ENCODE peak calls at places on chromosomes 11 and 22, in four cellular contexts. P, Y, S and Q are unnamed samples.
A peak's percentile ranks its signal among the peaks of the same experiment; 100 is the strongest.

GRCh38 chr11:17738350-17739207 is 4.0 kb downstream of the KCNC1 start:
- DNase-seq in S (no peak), P (peak; percentile 26), Y (no peak), Q (no peak)

GRCh38 chr22:37647928-37648327 is 8.5 kb downstream of the SH3BP1 start:
- DNase-seq in S (no peak), Y (no peak), P (no peak), Q (no peak)

GRCh38 chr22:48357961-48358360 is 1469.7 kb downstream of the BRD1 start:
- DNase-seq in S (no peak), P (no peak), Y (no peak), Q (no peak)

GRCh38 chr11:61922539-61922938 is 5.2 kb upstream of the RAB3IL1 start:
- DNase-seq in Y (no peak), P (peak; percentile 88), S (no peak), Q (no peak)

GRCh38 chr22:36201630-36202312 is at the start of gene APOL4:
- DNase-seq in P (peak; percentile 93), Y (no peak), S (no peak), Q (no peak)

GRCh38 chr11:63572026-63572688 is 9.0 kb upstream of the PLAAT2 start:
- DNase-seq in P (no peak), Y (no peak), S (no peak), Q (no peak)

GRCh38 chr22:35355744-35356420 is 25.0 kb upstream of the HMOX1 start:
- DNase-seq in P (no peak), S (no peak), Y (no peak), Q (no peak)

GRCh38 chr11:70378506-70379134 is 19.7 kb upstream of the CTTN start:
- DNase-seq in P (no peak), Y (no peak), S (no peak), Q (no peak)

GRCh38 chr11:108697872-108698473 is 33.1 kb downstream of the DDX10 start:
- DNase-seq in Y (peak; percentile 54), P (peak; percentile 69), S (peak; percentile 49), Q (peak; percentile 65)

GRCh38 chr22:42520663-42521546 is 1.3 kb upstream of the RRP7A start:
- DNase-seq in S (no peak), Y (peak; percentile 94), P (no peak), Q (no peak)

GRCh38 chr11:67120881-67121710 is 2.0 kb downstream of the KDM2A start:
- DNase-seq in P (peak; percentile 31), Y (no peak), S (peak; percentile 77), Q (no peak)

GRCh38 chr22:29093501-29093921 is 20.7 kb downstream of the KREMEN1 start:
- DNase-seq in Y (no peak), P (no peak), S (no peak), Q (no peak)

GRCh38 chr11:9735236-9735635 is 71.4 kb downstream of the SWAP70 start:
- DNase-seq in S (no peak), Y (no peak), P (no peak), Q (no peak)

GRCh38 chr11:133999355-133999754 is 42.6 kb upstream of the IGSF9B start:
- DNase-seq in P (peak; percentile 8), S (no peak), Y (no peak), Q (no peak)

GRCh38 chr11:11640152-11640551 is 18.3 kb upstream of the GALNT18 start:
- DNase-seq in Y (no peak), P (no peak), S (no peak), Q (no peak)

GRCh38 chr11:132312616-132313210 is 942.3 kb downstream of the NTM start:
- DNase-seq in S (no peak), Y (no peak), P (peak; percentile 5), Q (peak; percentile 61)

GRCh38 chr11:134139873-134140331 is 71.0 kb downstream of the JAM3 start:
- DNase-seq in S (peak; percentile 25), Y (peak; percentile 58), P (peak; percentile 62), Q (peak; percentile 75)

GRCh38 chr22:42856179-42856864 is 751 bp downstream of the ARFGAP3 start:
- DNase-seq in Y (peak; percentile 25), P (peak; percentile 51), S (no peak), Q (no peak)

GRCh38 chr11:46009647-46010046 is 87.2 kb downstream of the LARGE2 start:
- DNase-seq in S (no peak), Y (no peak), P (no peak), Q (no peak)

GRCh38 chr11:110991621-110992355 is 253.7 kb upstream of the POU2AF2 start:
- DNase-seq in S (no peak), P (no peak), Y (no peak), Q (no peak)

GRCh38 chr11:32087602-32088001 is 3.3 kb upstream of the RCN1 start:
- DNase-seq in P (no peak), Y (no peak), S (no peak), Q (no peak)

GRCh38 chr11:74822187-74822586 is 73.5 kb downstream of the RNF169 start:
- DNase-seq in P (no peak), Y (no peak), S (no peak), Q (no peak)

GRCh38 chr11:46675288-46675851 is 25.0 kb downstream of the ARHGAP1 start:
- DNase-seq in S (no peak), Y (peak; percentile 55), P (no peak), Q (no peak)

GRCh38 chr11:47106839-47107520 is 69.7 kb downstream of the ARFGAP2 start:
- DNase-seq in Y (no peak), S (no peak), P (no peak), Q (no peak)

GRCh38 chr22:34866081-34866480 is 199.9 kb upstream of the ISX start:
- DNase-seq in S (no peak), Y (no peak), P (no peak), Q (no peak)

GRCh38 chr11:16815047-16815767 is 76.8 kb downstream of the C11orf58 start:
- DNase-seq in Y (no peak), P (peak; percentile 30), S (no peak), Q (no peak)

GRCh38 chr22:42920101-42920820 is 63.2 kb upstream of the ARFGAP3 start:
- DNase-seq in S (no peak), Y (no peak), P (no peak), Q (no peak)

GRCh38 chr11:1761110-1761856 is 2.4 kb downstream of the CTSD start:
- DNase-seq in S (no peak), Y (no peak), P (no peak), Q (no peak)

GRCh38 chr11:57514538-57515331 is 767 bp downstream of the SLC43A1 start:
- DNase-seq in P (peak; percentile 76), S (no peak), Y (peak; percentile 46), Q (peak; percentile 42)

GRCh38 chr11:104001474-104001873 is 35.0 kb upstream of the DDI1 start:
- DNase-seq in P (no peak), Y (no peak), S (no peak), Q (no peak)

GRCh38 chr11:17528181-17528691 is 16.0 kb downstream of the USH1C start:
- DNase-seq in S (no peak), Y (peak; percentile 23), P (peak; percentile 77), Q (peak; percentile 84)

GRCh38 chr11:12587333-12587997 is 86.8 kb upstream of the TEAD1 start:
- DNase-seq in S (no peak), P (no peak), Y (no peak), Q (no peak)

GRCh38 chr11:1844221-1845094 is 5.7 kb downstream of the TNNI2 start:
- DNase-seq in Y (no peak), P (peak; percentile 88), S (no peak), Q (no peak)

DNA sequence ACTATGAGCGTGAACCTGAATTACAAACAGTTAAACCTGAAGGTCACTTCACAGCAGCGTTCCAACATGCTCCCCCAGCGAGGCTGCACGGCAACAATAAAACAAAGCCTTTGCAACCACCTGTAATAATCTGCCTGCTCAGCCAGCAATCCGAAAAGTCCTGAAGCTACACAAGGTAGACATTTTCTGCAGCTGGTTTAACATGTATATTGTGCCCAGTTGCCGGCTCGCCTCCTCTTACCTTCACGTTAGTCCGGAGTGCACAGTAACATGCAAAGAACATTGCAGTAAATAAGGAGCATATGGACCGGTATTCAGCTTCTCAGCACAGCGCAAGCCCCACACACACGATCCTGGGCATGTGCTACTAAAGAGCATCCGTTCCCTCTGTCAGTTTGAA is 704.3 kb downstream of the DLG2 start:
- DNase-seq in P (no peak), S (no peak), Y (no peak), Q (no peak)
- TF ChIP-seq BHLHE40 in P (no peak), S (no peak), Y (no peak), Q (no peak)

DNA sequence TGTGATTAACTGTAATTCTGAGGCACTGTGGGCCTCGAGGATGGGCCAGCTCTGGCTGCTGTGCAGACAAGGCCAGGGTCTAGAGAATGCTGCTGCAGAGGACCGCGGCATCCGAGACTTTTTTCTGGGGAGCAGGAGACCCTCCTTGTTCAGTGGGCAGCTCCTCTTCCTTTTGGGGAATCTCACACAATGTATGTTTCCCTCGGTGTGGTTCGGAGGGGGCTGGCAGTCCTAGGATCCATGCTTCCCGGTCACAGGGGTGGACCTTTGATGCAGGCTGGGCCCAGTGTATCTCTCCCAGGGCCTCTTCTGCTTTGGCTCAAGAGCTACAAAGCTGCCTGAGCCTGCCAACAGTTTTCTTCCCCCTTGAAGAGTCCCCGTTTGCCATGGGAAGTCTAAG is 31.5 kb downstream of the MYEOV start:
- DNase-seq in Y (no peak), P (no peak), S (no peak), Q (no peak)
- TF ChIP-seq FOXM1 in Y (no peak), P (no peak), S (no peak), Q (no peak)

GRCh38 chr22:31661851-31662667 is at the start of gene PISD:
- DNase-seq in S (peak; percentile 89), Y (peak; percentile 92), P (peak; percentile 96), Q (peak; percentile 99)
- TF ChIP-seq BHLHE40 in S (peak; percentile 65), Y (peak; percentile 65), P (peak; percentile 39), Q (no peak)

GRCh38 chr22:24435861-24436351 is 8.5 kb downstream of the ADORA2A start:
- DNase-seq in S (no peak), Y (no peak), P (no peak), Q (no peak)

GRCh38 chr22:24433001-24433867 is 5.8 kb downstream of the ADORA2A start:
- DNase-seq in S (no peak), P (no peak), Y (no peak), Q (no peak)

GRCh38 chr22:24435323-24435645 is 7.9 kb downstream of the ADORA2A start:
- DNase-seq in Y (no peak), S (no peak), P (no peak), Q (no peak)

GRCh38 chr22:24433868-24434471 is 6.6 kb downstream of the ADORA2A start:
- DNase-seq in P (peak; percentile 18), Y (no peak), S (peak; percentile 90), Q (no peak)

GRCh38 chr22:24434472-24435322 is 7.3 kb downstream of the ADORA2A start:
- DNase-seq in S (peak; percentile 92), P (no peak), Y (no peak), Q (no peak)
- TF ChIP-seq FOXM1 in S (no peak), P (no peak), Y (no peak), Q (no peak)

GRCh38 chr11:14500181-14500651 is 605 bp upstream of the COPB1 start:
- DNase-seq in P (peak; percentile 71), Y (peak; percentile 39), S (peak; percentile 30), Q (peak; percentile 31)
- TF ChIP-seq BHLHE40 in P (no peak), Y (no peak), S (no peak), Q (no peak)

GRCh38 chr22:26086359-26086758 is 82.9 kb upstream of the SEZ6L start:
- DNase-seq in Y (no peak), P (peak; percentile 3), S (no peak), Q (no peak)
- TF ChIP-seq FOXM1 in Y (no peak), P (no peak), S (no peak), Q (no peak)

DNA sequence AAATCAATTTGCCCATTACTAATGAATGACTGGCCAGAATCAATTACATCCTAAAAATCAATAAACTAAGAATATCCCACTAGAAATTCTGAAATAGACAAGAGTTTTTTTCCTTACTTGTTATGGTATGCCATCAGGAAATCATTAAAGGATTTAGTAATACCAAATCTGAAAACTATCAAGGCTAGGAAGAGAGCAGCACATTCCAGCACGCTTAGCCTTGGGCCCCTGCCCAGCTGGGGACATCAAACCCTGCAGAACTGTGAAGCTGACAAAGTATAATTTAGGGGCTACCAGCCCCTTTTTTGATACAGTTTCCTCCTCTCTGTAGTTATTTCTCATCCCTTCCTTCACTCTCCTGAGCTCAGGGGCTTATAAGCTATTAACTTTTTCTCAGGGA is 247.8 kb upstream of the ZC3H12C start:
- DNase-seq in Y (no peak), P (no peak), S (no peak), Q (no peak)
- TF ChIP-seq BHLHE40 in Y (no peak), P (no peak), S (no peak), Q (no peak)